ENCODE peak calls at places on chromosome 2, in five cellular contexts. J is skeletal muscle cell, E is RKO, N is AG10803, K is NCI-H146. X is an unnamed sample.

GRCh38 chr2:168159754-168160585 is 87.4 kb downstream of the STK39 start:
- DNase-seq in J (no peak), E (no peak), N (no peak), K (no peak), X (no peak)

GRCh38 chr2:45119038-45119437 is 109.8 kb upstream of the SIX2 start:
- DNase-seq in J (peak), E (no peak), N (peak), K (no peak), X (peak)

GRCh38 chr2:127422631-127423475 is 4.6 kb downstream of the PROC start:
- DNase-seq in J (no peak), E (no peak), N (no peak), K (peak), X (no peak)

GRCh38 chr2:179861027-179861776 is at the start of gene ZNF385B:
- DNase-seq in J (no peak), E (no peak), N (no peak), K (peak), X (no peak)

GRCh38 chr2:42754021-42754775 is 9.7 kb downstream of the OXER1 start:
- DNase-seq in J (peak), E (no peak), N (peak), K (no peak), X (no peak)

GRCh38 chr2:188676012-188676405 is 298.2 kb upstream of the COL3A1 start:
- DNase-seq in J (peak), E (no peak), N (peak), K (no peak), X (no peak)

GRCh38 chr2:169672403-169672802 is 21.8 kb downstream of the CFAP210 start:
- DNase-seq in J (no peak), E (no peak), N (no peak), K (no peak), X (no peak)

GRCh38 chr2:8457620-8458255 is 224.1 kb upstream of the ID2 start:
- DNase-seq in J (no peak), E (no peak), N (no peak), K (peak), X (peak)

GRCh38 chr2:157748371-157749132 is 119.9 kb upstream of the ACVR1C start:
- DNase-seq in J (no peak), E (no peak), N (peak), K (no peak), X (no peak)

GRCh38 chr2:14401838-14402237 is 230.7 kb upstream of the LRATD1 start:
- DNase-seq in J (no peak), E (no peak), N (no peak), K (peak), X (no peak)